ENCODE peak calls at places on chromosomes 16 and 17, in nine cellular contexts. W, Q, F, D, M, A, I, U and C are unnamed samples.
A peak's percentile ranks its signal among the peaks of the same experiment; 100 is the strongest.

GRCh38 chr16:66913081-66913480 is 5.6 kb downstream of the CDH16 start:
- DNase-seq in W (no peak), I (no peak), D (no peak), F (no peak), A (peak; percentile 38), M (peak; percentile 65), U (no peak), Q (no peak), C (no peak)

GRCh38 chr16:70381604-70382342 is 35.1 kb downstream of the DDX19A start:
- DNase-seq in D (no peak), W (no peak), A (peak; percentile 15), Q (no peak), F (no peak), I (no peak), U (peak; percentile 26), M (no peak), C (no peak)

GRCh38 chr17:16927641-16928321 is 44.1 kb downstream of the TNFRSF13B start:
- DNase-seq in D (no peak), U (no peak), F (peak; percentile 5), M (no peak), Q (peak; percentile 34), W (no peak), A (no peak), I (no peak), C (no peak)

GRCh38 chr16:21277927-21278706 is at the start of gene CRYM:
- DNase-seq in W (no peak), F (peak; percentile 71), D (peak; percentile 76), M (peak; percentile 72), U (peak; percentile 52), A (peak; percentile 67), Q (peak; percentile 79), I (no peak), C (peak; percentile 76)

GRCh38 chr17:50155115-50155819 is 4.8 kb upstream of the PPP1R9B start:
- DNase-seq in D (no peak), A (no peak), M (no peak), F (no peak), Q (no peak), U (no peak), W (peak; percentile 92), I (peak; percentile 42), C (no peak)

GRCh38 chr16:49645263-49645662 is 210.6 kb downstream of the ZNF423 start:
- DNase-seq in A (no peak), W (no peak), D (no peak), U (no peak), Q (no peak), M (no peak), I (no peak), F (no peak), C (no peak)

GRCh38 chr16:86626284-86626683 is 47.9 kb downstream of the FOXL1 start:
- DNase-seq in W (no peak), U (no peak), F (no peak), M (no peak), Q (peak; percentile 52), D (no peak), A (no peak), I (no peak), C (no peak)

GRCh38 chr16:87391324-87391949 is 699 bp upstream of the MAP1LC3B start:
- DNase-seq in I (peak; percentile 30), D (peak; percentile 33), A (peak; percentile 35), Q (peak; percentile 89), F (peak; percentile 77), U (no peak), M (peak; percentile 56), W (peak; percentile 60), C (no peak)

GRCh38 chr17:59848385-59848668 is 44.4 kb downstream of the TUBD1 start:
- DNase-seq in F (no peak), M (no peak), D (no peak), A (no peak), I (no peak), U (no peak), W (no peak), Q (no peak), C (no peak)

GRCh38 chr17:55432358-55433028 is 10.9 kb upstream of the MMD start:
- DNase-seq in W (peak; percentile 78), F (no peak), U (peak; percentile 29), D (no peak), I (no peak), A (no peak), Q (no peak), M (no peak), C (no peak)

GRCh38 chr16:66902648-66903543 is 15.8 kb downstream of the CDH16 start:
- DNase-seq in W (no peak), A (no peak), F (peak; percentile 70), Q (no peak), M (peak; percentile 93), I (no peak), D (no peak), U (peak; percentile 39), C (no peak)

GRCh38 chr17:1714488-1714979 is 4.4 kb upstream of the TLCD2 start:
- DNase-seq in A (peak; percentile 86), U (peak; percentile 94), Q (peak; percentile 99), F (peak; percentile 99), I (peak; percentile 98), M (peak; percentile 97), D (peak; percentile 90), W (peak; percentile 98), C (no peak)

GRCh38 chr17:34711646-34712045 is 132.3 kb downstream of the TMEM132E start:
- DNase-seq in A (no peak), U (no peak), Q (no peak), W (no peak), D (no peak), M (no peak), F (no peak), I (no peak), C (no peak)

GRCh38 chr17:57697891-57698708 is 47.0 kb downstream of the CCDC182 start:
- DNase-seq in W (no peak), F (no peak), I (no peak), M (peak; percentile 19), Q (no peak), U (peak; percentile 5), A (no peak), D (no peak), C (no peak)

GRCh38 chr16:23274968-23275367 is 27.1 kb upstream of the SCNN1B start:
- DNase-seq in Q (no peak), W (no peak), U (peak; percentile 19), M (no peak), I (no peak), F (no peak), D (no peak), A (no peak), C (no peak)

GRCh38 chr17:62139141-62139540 is 74.1 kb upstream of the MED13 start:
- DNase-seq in A (no peak), F (no peak), D (no peak), U (no peak), M (no peak), Q (no peak), I (no peak), W (no peak), C (no peak)

GRCh38 chr16:82888616-82889015 is 261.8 kb downstream of the CDH13 start:
- DNase-seq in D (no peak), U (no peak), Q (no peak), A (no peak), W (peak; percentile 98), I (peak; percentile 75), F (no peak), M (no peak), C (no peak)

GRCh38 chr17:50199211-50199633 is 2.2 kb downstream of the COL1A1 start:
- DNase-seq in Q (peak; percentile 76), U (no peak), F (peak; percentile 18), I (no peak), D (no peak), A (no peak), W (no peak), M (no peak), C (no peak)

GRCh38 chr17:29933379-29933778 is 3.4 kb upstream of the SSH2 start:
- DNase-seq in Q (no peak), D (no peak), W (peak; percentile 38), M (peak; percentile 53), U (peak; percentile 44), F (no peak), I (peak; percentile 12), A (no peak), C (no peak)
- TF ChIP-seq CTCF in Q (no peak), D (no peak), W (peak; percentile 51), M (peak; percentile 59), U (peak; percentile 41), F (no peak), I (peak; percentile 59), A (no peak), C (no peak)

GRCh38 chr17:77374170-77374936 is 233.6 kb downstream of the SEC14L1 start:
- DNase-seq in D (peak; percentile 83), Q (peak; percentile 97), I (peak; percentile 87), F (peak; percentile 87), M (peak; percentile 95), A (peak; percentile 73), W (peak; percentile 92), U (no peak), C (peak; percentile 51)
- TF ChIP-seq CTCF in D (no peak), Q (peak; percentile 36), I (peak; percentile 41), F (peak; percentile 56), M (peak; percentile 44), A (peak; percentile 46), W (peak; percentile 46), U (no peak), C (no peak)

GRCh38 chr16:31714899-31715504 is 158.6 kb upstream of the ZNF267 start:
- DNase-seq in W (no peak), F (no peak), I (no peak), M (no peak), Q (no peak), D (no peak), A (no peak), U (peak; percentile 16), C (no peak)
- TF ChIP-seq CTCF in W (no peak), F (no peak), I (no peak), M (no peak), Q (no peak), D (no peak), A (no peak), U (no peak), C (no peak)

GRCh38 chr17:45306094-45306493 is 10.7 kb downstream of the MAP3K14 start:
- DNase-seq in F (no peak), A (no peak), U (no peak), W (no peak), M (no peak), Q (no peak), I (no peak), D (no peak), C (no peak)

GRCh38 chr17:45307290-45308015 is 9.4 kb downstream of the MAP3K14 start:
- DNase-seq in Q (no peak), I (peak; percentile 77), U (peak; percentile 80), M (no peak), D (no peak), A (no peak), W (peak; percentile 92), F (no peak), C (peak; percentile 42)

GRCh38 chr17:45308016-45308365 is 8.8 kb downstream of the MAP3K14 start:
- DNase-seq in U (no peak), M (no peak), Q (no peak), A (no peak), F (no peak), I (no peak), D (no peak), W (no peak), C (no peak)

GRCh38 chr17:45305532-45306087 is 11.2 kb downstream of the MAP3K14 start:
- DNase-seq in I (no peak), F (no peak), A (no peak), M (no peak), Q (no peak), D (no peak), U (no peak), W (peak; percentile 73), C (no peak)

DNA sequence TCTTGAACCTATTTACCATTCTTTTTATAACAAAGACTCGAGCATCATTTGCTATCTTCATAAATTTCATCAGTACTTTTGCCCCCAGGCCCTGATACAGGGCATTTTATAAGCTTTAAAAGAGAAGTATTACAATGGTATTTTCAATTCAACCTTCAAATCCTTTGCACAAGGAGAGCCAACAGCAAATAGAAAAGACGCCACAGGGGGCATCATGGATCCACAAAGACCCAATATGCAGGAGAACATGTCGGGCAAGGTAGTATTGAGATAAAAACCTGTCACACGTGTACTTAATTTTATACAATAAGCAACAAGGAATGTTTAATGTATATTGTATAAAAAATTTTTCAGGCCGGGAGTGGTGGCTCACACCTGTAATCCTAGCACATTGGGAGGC is 10.2 kb downstream of the MAP3K14 start:
- DNase-seq in D (no peak), M (no peak), U (no peak), A (no peak), I (no peak), F (no peak), Q (no peak), W (no peak), C (no peak)
- TF ChIP-seq CTCF in D (no peak), M (no peak), U (no peak), A (no peak), I (no peak), F (peak; percentile 16), Q (no peak), W (no peak), C (no peak)